ENCODE peak calls at places on chromosomes 1 and 21, in seven cellular contexts. W is mesendoderm, X is IMR-90, Y is K562, Q is endodermal cell, E is DND-41, F is PC-3. H is an unnamed sample.

GRCh38 chr1:28123461-28123961 is 35.1 kb upstream of the EYA3 start:
- DNase-seq in W (no peak), X (peak; percentile 86), Y (no peak), Q (no peak), E (no peak), F (peak; percentile 80), H (peak; percentile 19)

GRCh38 chr21:43322805-43323204 is 104.1 kb downstream of the SIK1 start:
- DNase-seq in W (no peak), X (peak; percentile 17), Y (no peak), Q (no peak), E (peak; percentile 31), F (no peak), H (no peak)

GRCh38 chr1:3740038-3740437 is 12.2 kb upstream of the CCDC27 start:
- DNase-seq in W (no peak), X (no peak), Y (no peak), Q (no peak), E (no peak), F (no peak), H (peak; percentile 81)

GRCh38 chr1:5590717-5591116 is 401.5 kb downstream of the NPHP4 start:
- DNase-seq in W (no peak), X (no peak), Y (no peak), Q (no peak), E (no peak), F (no peak), H (no peak)

GRCh38 chr1:30522031-30523004 is 201.1 kb downstream of the MATN1 start:
- DNase-seq in W (no peak), X (peak; percentile 8), Y (no peak), Q (peak; percentile 42), E (no peak), F (no peak), H (no peak)

GRCh38 chr1:118788372-118788955 is 199.7 kb downstream of the TBX15 start:
- DNase-seq in W (no peak), X (no peak), Y (no peak), Q (no peak), E (no peak), F (peak; percentile 73), H (peak; percentile 77)

GRCh38 chr21:42398414-42399030 is 2.7 kb upstream of the TMPRSS3 start:
- DNase-seq in W (peak; percentile 27), X (no peak), Y (no peak), Q (no peak), E (no peak), F (no peak), H (no peak)

GRCh38 chr1:206753141-206753540 is 17.4 kb upstream of the IL19 start:
- DNase-seq in W (no peak), X (peak; percentile 84), Y (no peak), Q (no peak), E (no peak), F (peak; percentile 58), H (no peak)

GRCh38 chr1:41811051-41811795 is 107.5 kb downstream of the HIVEP3 start:
- DNase-seq in W (no peak), X (peak; percentile 56), Y (no peak), Q (no peak), E (peak; percentile 33), F (peak; percentile 25), H (no peak)

GRCh38 chr1:45010855-45011811 is at the start of gene HECTD3:
- DNase-seq in W (peak; percentile 72), X (peak; percentile 71), Y (peak; percentile 86), Q (peak; percentile 88), E (peak; percentile 78), F (peak; percentile 78), H (peak; percentile 92)

GRCh38 chr1:95562230-95562629 is 328.2 kb downstream of the RWDD3 start:
- DNase-seq in W (no peak), X (no peak), Y (no peak), Q (no peak), E (no peak), F (no peak), H (no peak)

GRCh38 chr1:53025034-53025777 is 36.8 kb upstream of the PODN start:
- DNase-seq in W (peak; percentile 23), X (peak; percentile 87), Y (no peak), Q (no peak), E (no peak), F (no peak), H (peak; percentile 77)

GRCh38 chr21:44331650-44332306 is 7.4 kb downstream of the CFAP410 start:
- DNase-seq in W (no peak), X (peak; percentile 15), Y (no peak), Q (no peak), E (no peak), F (no peak), H (no peak)

GRCh38 chr21:40335689-40336088 is 468.5 kb downstream of the PCP4 start:
- DNase-seq in W (no peak), X (no peak), Y (no peak), Q (peak; percentile 62), E (no peak), F (no peak), H (no peak)

GRCh38 chr1:203589201-203589600 is 37.4 kb upstream of the ATP2B4 start:
- DNase-seq in W (no peak), X (no peak), Y (no peak), Q (no peak), E (no peak), F (peak; percentile 32), H (no peak)

GRCh38 chr1:1080951-1081310 is 6.8 kb upstream of the RNF223 start:
- DNase-seq in W (peak; percentile 40), X (no peak), Y (peak; percentile 41), Q (peak; percentile 65), E (no peak), F (no peak), H (peak; percentile 66)

GRCh38 chr1:75594327-75594726 is 16.6 kb downstream of the SLC44A5 start:
- DNase-seq in W (no peak), X (no peak), Y (no peak), Q (no peak), E (no peak), F (no peak), H (no peak)

GRCh38 chr1:145901312-145902021 is 8.4 kb downstream of the ITGA10 start:
- DNase-seq in W (peak; percentile 45), X (no peak), Y (no peak), Q (peak; percentile 69), E (no peak), F (no peak), H (no peak)

GRCh38 chr21:36916718-36917117 is 49.8 kb downstream of the HLCS start:
- DNase-seq in W (no peak), X (no peak), Y (no peak), Q (no peak), E (no peak), F (no peak), H (no peak)

GRCh38 chr1:1040004-1040991 is 20.4 kb downstream of the AGRN start:
- DNase-seq in W (peak; percentile 96), X (peak; percentile 85), Y (peak; percentile 98), Q (peak; percentile 97), E (peak; percentile 84), F (peak; percentile 95), H (peak; percentile 92)

GRCh38 chr1:161311595-161312181 is 1.9 kb upstream of the MPZ start:
- DNase-seq in W (no peak), X (no peak), Y (no peak), Q (no peak), E (no peak), F (no peak), H (peak; percentile 79)

GRCh38 chr1:24920155-24920925 is 9.7 kb downstream of the RUNX3 start:
- DNase-seq in W (no peak), X (peak; percentile 74), Y (peak; percentile 43), Q (no peak), E (no peak), F (no peak), H (no peak)

DNA sequence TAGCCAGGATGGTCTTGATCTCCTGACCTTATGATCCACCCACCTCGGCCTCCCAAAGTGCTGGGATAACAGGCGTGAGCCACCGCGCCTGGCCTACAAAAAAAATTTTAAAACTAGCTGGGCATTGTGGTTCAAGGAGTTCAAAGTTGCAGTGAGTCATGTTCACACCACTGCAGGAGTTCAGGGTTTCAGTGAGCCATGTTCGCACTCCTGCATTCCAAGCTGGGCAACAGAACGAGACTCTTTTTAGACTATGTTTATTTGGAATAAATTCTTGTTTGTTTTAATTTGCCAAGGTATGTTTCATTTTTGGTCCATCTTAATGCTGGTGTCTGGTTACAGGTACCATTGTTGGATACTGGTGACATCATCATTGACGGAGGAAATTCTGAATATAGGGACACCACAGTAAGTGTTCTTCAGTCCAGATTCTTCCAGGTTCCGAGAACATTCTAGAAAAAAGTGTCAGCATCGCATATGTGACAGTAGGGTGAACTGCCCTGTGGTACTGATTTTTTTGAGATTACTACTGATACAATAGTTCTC is 3.9 kb downstream of the PGD start:
- DNase-seq in W (no peak), X (peak; percentile 81), Y (no peak), Q (no peak), E (no peak), F (no peak), H (no peak)
- H3K9ac ChIP-seq in W (no peak overlapping the region), X (no peak overlapping the region), Y (no peak overlapping the region), Q (no peak overlapping the region), E (no peak overlapping the region), F (no peak overlapping the region), H (no peak overlapping the region)

DNA sequence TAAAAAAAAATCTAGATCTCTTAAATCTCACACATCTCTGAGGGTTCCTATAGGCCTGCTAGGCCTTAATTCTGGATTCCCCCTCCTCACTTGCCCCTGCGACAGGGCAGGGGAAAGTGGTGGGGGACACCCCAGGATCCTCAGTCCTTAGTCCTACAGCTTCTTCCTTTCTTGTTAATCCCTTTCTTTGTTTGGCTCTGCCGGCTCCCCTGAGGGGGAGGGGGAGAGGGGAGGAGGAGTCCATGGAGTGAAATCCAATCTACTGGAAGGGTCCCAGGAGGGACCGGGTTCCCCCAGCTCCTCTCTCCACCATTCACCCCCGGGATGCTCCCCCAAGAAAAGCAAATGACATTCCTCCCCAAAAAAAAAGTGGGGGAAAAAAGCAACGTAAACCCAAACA is 8.5 kb downstream of the MEX3A start:
- DNase-seq in W (peak; percentile 92), X (no peak), Y (peak; percentile 27), Q (peak; percentile 92), E (no peak), F (no peak), H (no peak)
- H3K9ac ChIP-seq in W (no peak overlapping the region), X (peak overlapping the region; percentile 64), Y (no peak overlapping the region), Q (no peak overlapping the region), E (no peak overlapping the region), F (no peak overlapping the region), H (no peak overlapping the region)

GRCh38 chr1:51644533-51645197 is 27.8 kb downstream of the OSBPL9 start:
- DNase-seq in W (peak; percentile 67), X (peak; percentile 85), Y (no peak), Q (no peak), E (no peak), F (peak; percentile 75), H (no peak)
- H3K9ac ChIP-seq in W (no peak overlapping the region), X (peak overlapping the region; percentile 69), Y (no peak overlapping the region), Q (no peak overlapping the region), E (no peak overlapping the region), F (no peak overlapping the region), H (no peak overlapping the region)

GRCh38 chr1:150106331-150106730 is 38.8 kb downstream of the VPS45 start:
- DNase-seq in W (no peak), X (peak; percentile 29), Y (no peak), Q (no peak), E (peak; percentile 32), F (no peak), H (no peak)
- H3K9ac ChIP-seq in W (no peak overlapping the region), X (no peak overlapping the region), Y (no peak overlapping the region), Q (no peak overlapping the region), E (no peak overlapping the region), F (no peak overlapping the region), H (no peak overlapping the region)